ENCODE peak calls at places on chromosomes 13 and 19, in four cellular contexts. U is HepG2, D is A549, K is upper lobe of left lung. O is an unnamed sample.
A peak's percentile ranks its signal among the peaks of the same experiment; 100 is the strongest.

GRCh38 chr13:101511766-101512165 is 59.3 kb downstream of the ITGBL1 start:
- ATAC-seq in U (no peak), D (no peak), K (no peak), O (no peak)

GRCh38 chr13:61463027-61463426 is 47.4 kb upstream of the PCDH20 start:
- ATAC-seq in U (no peak), D (no peak), K (no peak), O (no peak)

GRCh38 chr19:38529610-38530009 is 88.1 kb downstream of the MAP4K1 start:
- ATAC-seq in U (no peak), D (no peak), K (no peak), O (no peak)

GRCh38 chr19:51702754-51703654 is 9.9 kb downstream of the SPACA6 start:
- ATAC-seq in U (no peak), D (peak; percentile 3), K (no peak), O (no peak)

GRCh38 chr13:96696501-96696900 is 297.8 kb downstream of the OXGR1 start:
- ATAC-seq in U (peak; percentile 53), D (no peak), K (no peak), O (no peak)

GRCh38 chr13:39637890-39638289 is 17.6 kb upstream of the COG6 start:
- ATAC-seq in U (no peak), D (no peak), K (no peak), O (no peak)

GRCh38 chr13:75302031-75302430 is 179.9 kb downstream of the TBC1D4 start:
- ATAC-seq in U (peak; percentile 83), D (no peak), K (no peak), O (no peak)

GRCh38 chr19:19615086-19615485 is 3.4 kb downstream of the PBX4 start:
- ATAC-seq in U (no peak), D (no peak), K (no peak), O (no peak)

GRCh38 chr19:812819-813358 is 8.9 kb downstream of the PLPPR3 start:
- ATAC-seq in U (no peak), D (no peak), K (no peak), O (no peak)

GRCh38 chr19:16301999-16302694 is 22.5 kb upstream of the KLF2 start:
- ATAC-seq in U (no peak), D (peak; percentile 90), K (no peak), O (no peak)

GRCh38 chr13:50715402-50716146 is 127.9 kb downstream of the DLEU7 start:
- ATAC-seq in U (no peak), D (no peak), K (peak; percentile 86), O (peak; percentile 53)
- TF ChIP-seq POLR2A in U (no peak), D (no peak), K (peak; percentile 64), O (no peak)

DNA sequence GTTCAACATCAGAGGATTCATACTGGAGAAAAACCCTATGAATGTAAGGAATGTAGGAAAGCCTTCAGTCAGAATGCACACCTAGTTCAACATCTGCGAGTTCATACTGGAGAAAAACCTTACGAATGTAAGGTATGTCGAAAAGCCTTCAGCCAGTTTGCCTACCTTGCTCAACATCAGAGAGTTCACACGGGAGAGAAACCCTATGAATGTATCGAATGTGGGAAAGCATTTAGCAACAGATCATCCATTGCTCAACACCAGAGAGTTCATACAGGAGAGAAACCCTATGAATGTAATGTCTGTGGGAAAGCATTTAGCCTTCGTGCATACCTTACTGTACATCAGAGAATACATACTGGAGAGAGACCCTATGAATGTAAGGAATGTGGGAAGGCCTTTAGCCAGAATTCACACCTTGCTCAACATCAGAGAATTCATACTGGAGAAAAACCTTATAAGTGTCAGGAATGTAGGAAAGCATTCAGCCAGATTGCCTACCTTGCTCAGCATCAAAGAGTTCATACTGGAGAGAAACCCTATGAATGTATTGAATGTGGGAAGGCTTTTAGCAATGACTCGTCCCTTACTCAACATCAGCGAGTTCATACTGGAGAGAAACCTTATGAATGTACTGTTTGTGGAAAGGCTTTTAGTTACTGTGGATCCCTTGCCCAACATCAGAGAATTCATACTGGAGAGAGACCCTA is 15.4 kb downstream of the ZNF570 start:
- ATAC-seq in U (no peak), D (no peak), K (no peak), O (no peak)
- H3K9me3 ChIP-seq in U (peaks cover 92% of the 10 kb centered on the region), D (peaks cover 99% of the 10 kb centered on the region), K (peaks cover 95% of the 10 kb centered on the region), O (peaks cover 100% of the 10 kb centered on the region)

GRCh38 chr19:55189424-55189823 is 9.3 kb upstream of the SYT5 start:
- ATAC-seq in U (peak; percentile 14), D (peak; percentile 99), K (peak; percentile 94), O (peak; percentile 82)
- TF ChIP-seq POLR2A in U (no peak), D (peak; percentile 45), K (no peak), O (no peak)

GRCh38 chr19:36772341-36773222 is at the start of gene ZNF850:
- ATAC-seq in U (peak; percentile 95), D (peak; percentile 93), K (peak; percentile 99), O (peak; percentile 97)
- H3K9me3 ChIP-seq in U (peaks cover 60% of the 10 kb centered on the region), D (peaks cover 99% of the 10 kb centered on the region), K (peaks cover 33% of the 10 kb centered on the region), O (peaks cover 20% of the 10 kb centered on the region)

GRCh38 chr19:2111886-2112285 is 15.2 kb downstream of the IZUMO4 start:
- ATAC-seq in U (no peak), D (no peak), K (no peak), O (no peak)
- TF ChIP-seq POLR2A in U (no peak), D (no peak), K (no peak), O (no peak)

DNA sequence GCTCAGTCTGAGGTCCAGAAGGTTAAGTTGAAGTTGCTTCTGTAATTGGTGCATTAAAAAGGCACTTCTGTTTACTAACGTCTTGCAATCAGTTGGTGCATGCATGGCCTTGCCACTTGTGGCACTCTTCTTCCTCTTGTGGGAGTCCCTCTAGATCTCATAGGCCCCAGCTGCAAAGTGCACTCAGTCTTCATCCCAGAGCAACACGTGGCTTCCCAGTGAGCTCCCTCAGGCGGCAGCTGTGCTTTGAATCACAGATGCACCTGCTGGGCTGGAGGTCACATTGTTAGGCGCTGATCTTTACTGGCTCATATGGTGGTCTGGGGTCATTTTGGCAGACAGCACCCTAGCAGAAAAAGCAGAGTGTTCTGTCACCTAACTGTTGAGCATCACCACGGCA is 215.7 kb downstream of the ZNF536 start:
- ATAC-seq in U (no peak), D (no peak), K (no peak), O (no peak)
- H3K9me3 ChIP-seq in U (no peaks in the 10 kb centered on the region), D (no peaks in the 10 kb centered on the region), K (no peaks in the 10 kb centered on the region), O (no peaks in the 10 kb centered on the region)

DNA sequence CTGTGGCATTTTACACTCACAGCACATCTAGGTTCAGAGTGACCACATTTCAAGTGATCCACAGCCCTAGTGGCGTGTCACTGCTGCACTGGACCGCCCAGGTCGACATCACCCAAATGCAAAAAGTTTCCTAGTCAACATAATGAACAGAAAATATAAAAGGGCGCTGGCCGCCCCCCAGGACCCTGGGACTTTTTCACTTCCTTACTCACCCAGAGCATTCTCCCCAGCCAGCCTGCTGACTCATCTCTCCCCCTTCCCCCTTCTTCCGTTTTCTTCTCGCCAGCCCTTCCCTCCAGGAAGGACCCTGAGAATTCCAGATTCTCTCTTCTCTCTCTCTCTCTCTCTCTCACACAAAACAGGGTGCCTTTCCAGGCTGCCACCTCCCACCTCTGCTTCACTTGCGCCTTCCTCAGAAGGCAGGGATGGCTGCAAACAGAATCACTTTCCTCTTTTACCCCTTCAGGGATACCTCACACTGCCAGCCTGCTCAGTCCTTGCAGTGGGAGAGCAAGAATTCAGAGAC is 21.0 kb upstream of the GRWD1 start:
- ATAC-seq in U (no peak), D (peak; percentile 90), K (peak; percentile 83), O (no peak)
- TF ChIP-seq POLR2A in U (no peak), D (peak; percentile 20), K (no peak), O (no peak)

GRCh38 chr19:57778358-57778757 is 8.9 kb downstream of the ZNF586 start:
- ATAC-seq in U (no peak), D (no peak), K (no peak), O (no peak)
- H3K9me3 ChIP-seq in U (no peaks in the 10 kb centered on the region), D (peaks cover 100% of the 10 kb centered on the region), K (peaks cover 87% of the 10 kb centered on the region), O (peaks cover 98% of the 10 kb centered on the region)

DNA sequence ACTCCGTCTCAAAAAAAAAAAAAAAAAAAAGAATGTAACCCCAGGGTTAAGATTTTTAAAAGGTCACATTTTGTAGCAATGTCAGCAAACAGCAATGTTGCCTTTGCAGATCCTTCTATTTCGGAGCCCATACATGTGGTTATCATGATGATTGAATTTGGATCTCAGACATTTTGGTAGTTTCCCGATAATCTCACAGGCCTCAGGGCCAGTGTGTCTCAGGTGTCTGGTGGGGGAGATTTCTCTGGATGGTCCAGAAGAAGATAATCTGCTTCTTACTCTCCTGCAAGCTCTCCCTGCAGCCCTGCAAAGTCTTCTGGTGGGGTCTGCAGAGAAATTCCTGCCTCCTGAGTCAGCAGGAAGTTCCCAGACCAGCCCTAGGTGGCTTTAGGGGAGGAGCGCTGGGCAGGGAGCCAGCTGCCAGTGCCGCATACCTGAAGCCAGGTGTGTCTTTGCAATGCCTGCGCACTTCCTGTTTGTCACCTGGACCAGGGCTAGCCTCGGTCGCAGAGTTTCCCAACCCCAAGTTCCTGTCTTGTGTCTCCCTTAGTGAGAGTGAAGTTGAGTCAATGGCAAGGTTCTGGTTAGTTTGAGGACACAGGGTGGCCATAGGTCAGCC is 1.4 kb downstream of the SH2D3A start:
- ATAC-seq in U (no peak), D (no peak), K (peak; percentile 35), O (no peak)
- TF ChIP-seq POLR2A in U (no peak), D (no peak), K (peak; percentile 69), O (no peak)

GRCh38 chr19:12111176-12111575 is 29.0 kb downstream of the ZNF20 start:
- ATAC-seq in U (no peak), D (no peak), K (no peak), O (no peak)
- H3K9me3 ChIP-seq in U (no peaks in the 10 kb centered on the region), D (peaks cover 4% of the 10 kb centered on the region), K (peaks cover 10% of the 10 kb centered on the region), O (no peaks in the 10 kb centered on the region)

O was measured in gastroesophageal sphincter.